ENCODE peak calls at places on chromosomes 5 and 9, in eight cellular contexts. O, R, C, W, Q, N, H and U are unnamed samples.

GRCh38 chr9:10015755-10016154 is 597.0 kb downstream of the PTPRD start:
- DNase-seq in Q (no peak), N (no peak), O (no peak), H (no peak), R (no peak), W (no peak), C (no peak), U (no peak)

GRCh38 chr5:181053760-181054122 is 13.7 kb downstream of the BTNL9 start:
- DNase-seq in O (no peak), H (no peak), R (no peak), Q (no peak), N (no peak), C (no peak), W (peak), U (no peak)

GRCh38 chr5:159962214-159962613 is 45.9 kb downstream of the ADRA1B start:
- DNase-seq in C (no peak), W (no peak), O (no peak), Q (no peak), R (no peak), N (no peak), H (no peak), U (no peak)

GRCh38 chr5:153066281-153066680 is 424.2 kb upstream of the GRIA1 start:
- DNase-seq in C (no peak), H (no peak), N (no peak), Q (no peak), O (no peak), W (no peak), R (no peak), U (no peak)

GRCh38 chr5:60961685-60962084 is 16.7 kb downstream of the NDUFAF2 start:
- DNase-seq in R (peak), H (peak), C (no peak), Q (peak), W (no peak), N (no peak), O (no peak), U (no peak)

GRCh38 chr9:134163374-134164196 is 779 bp downstream of the RNU6ATAC start:
- DNase-seq in N (no peak), O (peak), C (peak), Q (no peak), R (peak), H (peak), W (peak), U (peak)

GRCh38 chr5:113246371-113246870 is 188.4 kb downstream of the TSSK1B start:
- DNase-seq in H (peak), Q (peak), W (no peak), N (no peak), C (no peak), O (no peak), R (peak), U (no peak)

GRCh38 chr9:107674937-107675277 is 185.3 kb upstream of the KLF4 start:
- DNase-seq in H (peak), O (no peak), C (peak), W (peak), Q (no peak), N (no peak), R (peak), U (no peak)

GRCh38 chr9:78054180-78054579 is 22.6 kb upstream of the GNAQ start:
- DNase-seq in H (no peak), O (peak), W (no peak), Q (no peak), N (no peak), R (no peak), C (no peak), U (no peak)

GRCh38 chr5:39716532-39716971 is 291.8 kb upstream of the DAB2 start:
- DNase-seq in C (no peak), N (no peak), W (peak), O (peak), Q (peak), H (peak), R (peak), U (no peak)

GRCh38 chr5:135236187-135236835 is 162.7 kb downstream of the MACROH2A1 start:
- DNase-seq in R (no peak), Q (no peak), C (no peak), N (no peak), O (no peak), W (no peak), H (no peak), U (no peak)

GRCh38 chr9:115730845-115731244 is 422.7 kb upstream of the PAPPA start:
- DNase-seq in Q (no peak), O (no peak), C (no peak), W (no peak), H (no peak), N (no peak), R (peak), U (no peak)

GRCh38 chr9:14400658-14400995 is 86.7 kb upstream of the NFIB start:
- DNase-seq in O (peak), C (peak), H (peak), R (peak), W (no peak), Q (peak), N (no peak), U (no peak)

DNA sequence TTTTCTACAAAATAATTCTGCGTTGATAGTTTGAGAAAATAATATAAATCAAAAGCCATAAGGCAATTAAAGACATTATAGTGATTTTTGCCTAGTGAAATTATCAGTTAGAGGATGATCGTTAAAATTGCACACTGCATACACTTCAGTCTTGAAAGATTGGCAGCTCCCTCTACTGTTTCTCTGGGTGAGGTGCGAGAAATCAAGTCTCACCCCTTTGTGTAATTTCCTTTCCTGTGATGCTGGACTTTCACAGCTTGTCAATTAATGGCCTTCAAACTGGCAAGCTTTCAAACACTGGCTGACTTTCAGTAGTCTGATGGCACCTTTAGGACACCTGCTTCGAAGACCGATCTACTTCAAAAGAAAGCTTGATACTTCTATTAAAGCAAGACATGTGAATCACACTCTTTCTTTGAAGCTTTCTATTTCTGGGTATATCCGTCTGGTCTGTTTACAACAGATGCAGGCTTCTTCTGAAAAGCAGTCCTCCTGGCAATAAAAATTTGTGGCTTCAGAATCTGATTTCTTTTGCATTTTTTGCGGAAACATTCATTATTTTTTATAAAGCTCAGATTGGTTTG is 706.8 kb upstream of the PTPRD start:
- DNase-seq in R (peak), C (no peak), H (no peak), N (no peak), O (no peak), W (peak), Q (peak), U (no peak)
- TF ChIP-seq CTCF in R (peak), C (no peak), H (no peak), N (peak), O (no peak), W (no peak), Q (peak), U (no peak)

GRCh38 chr5:53962306-53962705 is 348.1 kb downstream of the ARL15 start:
- DNase-seq in H (no peak), Q (no peak), N (no peak), R (peak), W (no peak), O (no peak), C (no peak), U (no peak)

GRCh38 chr5:53965459-53965858 is 344.9 kb downstream of the ARL15 start:
- DNase-seq in N (no peak), R (peak), W (no peak), C (no peak), H (no peak), Q (peak), O (no peak), U (no peak)

GRCh38 chr5:53969331-53969730 is 341.0 kb downstream of the ARL15 start:
- DNase-seq in H (no peak), C (no peak), N (no peak), W (no peak), Q (no peak), O (no peak), R (no peak), U (no peak)

DNA sequence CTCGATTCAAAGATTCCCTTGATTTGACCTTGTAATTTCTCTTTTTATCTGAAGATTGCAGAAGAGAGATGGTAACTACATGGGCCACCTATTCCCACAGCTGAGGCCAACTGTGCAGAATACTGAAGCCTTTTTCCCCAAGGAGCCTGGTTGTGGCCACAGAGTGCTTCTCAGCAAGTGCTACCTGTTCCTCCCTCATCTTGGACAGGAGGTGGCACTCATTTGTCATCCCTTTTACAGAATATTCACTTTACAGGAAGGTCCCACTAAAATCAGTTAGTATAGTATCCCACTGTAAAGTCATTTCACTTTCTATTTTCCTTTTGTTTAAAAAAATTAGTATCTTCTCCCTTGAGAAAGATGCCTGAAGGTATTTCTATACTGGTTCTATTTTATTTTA is 346.4 kb downstream of the ARL15 start:
- DNase-seq in O (no peak), Q (no peak), C (no peak), H (no peak), W (no peak), R (no peak), N (no peak), U (no peak)
- TF ChIP-seq CTCF in O (no peak), Q (no peak), C (no peak), H (no peak), W (peak), R (no peak), N (no peak), U (no peak)

DNA sequence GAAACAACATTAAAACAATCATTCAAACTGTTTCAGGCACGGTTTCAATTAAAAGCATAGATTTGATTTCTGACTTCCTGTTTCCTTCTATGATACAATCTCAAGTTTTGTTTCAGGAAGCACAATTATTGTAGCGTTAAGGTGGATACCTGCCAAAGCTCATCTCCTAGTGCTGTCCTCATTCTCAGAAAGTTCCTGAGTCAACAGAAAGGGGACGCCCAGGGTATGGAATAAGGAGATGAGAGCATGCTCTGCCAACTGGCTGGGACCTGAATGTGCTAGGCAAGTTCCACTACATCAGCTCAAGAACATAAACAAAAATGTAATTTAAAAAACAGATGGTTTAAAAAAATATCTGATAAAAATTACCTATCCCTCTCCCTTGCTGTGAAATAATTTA is 2.1 kb upstream of the TRIM14 start:
- DNase-seq in N (no peak), O (no peak), W (no peak), R (peak), C (no peak), Q (no peak), H (peak), U (no peak)
- TF ChIP-seq CTCF in N (peak), O (no peak), W (no peak), R (no peak), C (no peak), Q (no peak), H (no peak), U (no peak)

GRCh38 chr9:15422355-15423327 is at the start of gene SNAPC3:
- DNase-seq in R (peak), C (peak), O (peak), N (peak), H (peak), Q (peak), W (peak), U (peak)
- TF ChIP-seq CTCF in R (no peak), C (no peak), O (no peak), N (no peak), H (no peak), Q (no peak), W (no peak), U (no peak)

GRCh38 chr9:68533678-68534077 is 7.0 kb downstream of the TMEM252 start:
- DNase-seq in O (no peak), H (no peak), R (no peak), C (no peak), N (no peak), Q (no peak), W (no peak), U (no peak)

GRCh38 chr9:68530618-68531017 is 10.1 kb downstream of the TMEM252 start:
- DNase-seq in N (no peak), W (no peak), O (peak), H (no peak), C (peak), R (no peak), Q (peak), U (no peak)
- TF ChIP-seq CTCF in N (no peak), W (no peak), O (no peak), H (no peak), C (no peak), R (no peak), Q (peak), U (no peak)